ENCODE peak calls at places on chromosomes 3 and 15, in nine cellular contexts. W is left lung, B is HCT116, J is Caco-2, E is PC-3, G is lower lobe of right lung, L is endodermal cell, O is thoracic aorta, R is IMR-90. H is an unnamed sample.

GRCh38 chr3:85800676-85801075 is 841.9 kb downstream of the CADM2 start:
- DNase-seq in W (no peak), B (no peak), J (no peak), E (no peak), G (no peak), L (no peak), O (no peak), R (no peak), H (no peak)

GRCh38 chr15:24039683-24040082 is 352.6 kb upstream of the NDN start:
- DNase-seq in W (no peak), B (no peak), J (no peak), E (no peak), G (no peak), L (no peak), O (no peak), R (no peak), H (no peak)

GRCh38 chr3:38343797-38344594 is 2.6 kb upstream of the XYLB start:
- DNase-seq in W (no peak), B (no peak), J (no peak), E (peak; percentile 34), G (no peak), L (no peak), O (no peak), R (no peak), H (no peak)

GRCh38 chr3:33231755-33232465 is 13.3 kb upstream of the SUSD5 start:
- DNase-seq in W (no peak), B (no peak), J (peak; percentile 5), E (no peak), G (no peak), L (peak; percentile 48), O (no peak), R (no peak), H (no peak)

GRCh38 chr3:42572278-42572677 is 9.5 kb downstream of the SEC22C start:
- DNase-seq in W (no peak), B (peak; percentile 41), J (peak; percentile 74), E (peak; percentile 72), G (no peak), L (peak; percentile 92), O (no peak), R (peak; percentile 31), H (no peak)

GRCh38 chr3:66179813-66180212 is 41.0 kb upstream of the SLC25A26 start:
- DNase-seq in W (no peak), B (no peak), J (no peak), E (no peak), G (no peak), L (no peak), O (no peak), R (no peak), H (no peak)

GRCh38 chr3:15267502-15267901 is 61.5 kb downstream of the CAPN7 start:
- DNase-seq in W (no peak), B (no peak), J (no peak), E (no peak), G (no peak), L (no peak), O (no peak), R (no peak), H (no peak)

GRCh38 chr3:134883697-134884385 is 88.8 kb downstream of the EPHB1 start:
- DNase-seq in W (no peak), B (no peak), J (no peak), E (no peak), G (no peak), L (no peak), O (no peak), R (no peak), H (no peak)

GRCh38 chr15:75801859-75802593 is 41.2 kb upstream of the UBE2Q2 start:
- DNase-seq in W (peak; percentile 95), B (peak; percentile 64), J (peak; percentile 90), E (peak; percentile 80), G (peak; percentile 90), L (peak; percentile 95), O (peak; percentile 21), R (peak; percentile 54), H (peak; percentile 64)

GRCh38 chr3:45362768-45363167 is 25.6 kb upstream of the LARS2 start:
- DNase-seq in W (no peak), B (no peak), J (no peak), E (peak; percentile 15), G (peak; percentile 48), L (no peak), O (no peak), R (peak; percentile 55), H (no peak)

GRCh38 chr3:105364113-105364512 is 2.6 kb upstream of the ALCAM start:
- DNase-seq in W (no peak), B (no peak), J (no peak), E (peak; percentile 79), G (no peak), L (no peak), O (no peak), R (peak; percentile 84), H (no peak)

GRCh38 chr3:169034401-169034800 is 629.1 kb downstream of the MECOM start:
- DNase-seq in W (no peak), B (no peak), J (no peak), E (no peak), G (no peak), L (no peak), O (no peak), R (peak; percentile 67), H (no peak)

GRCh38 chr3:36362973-36363372 is 17.3 kb upstream of the STAC start:
- DNase-seq in W (no peak), B (peak; percentile 18), J (no peak), E (peak; percentile 81), G (no peak), L (peak; percentile 79), O (no peak), R (peak; percentile 0), H (no peak)

GRCh38 chr15:98758224-98758623 is 109.9 kb downstream of the IGF1R start:
- DNase-seq in W (no peak), B (no peak), J (no peak), E (no peak), G (no peak), L (no peak), O (no peak), R (no peak), H (no peak)

GRCh38 chr3:183885766-183886165 is 1.1 kb upstream of the PARL start:
- DNase-seq in W (no peak), B (no peak), J (no peak), E (no peak), G (no peak), L (no peak), O (no peak), R (no peak), H (no peak)

GRCh38 chr15:86743283-86743903 is 663.7 kb downstream of the AGBL1 start:
- DNase-seq in W (no peak), B (no peak), J (peak; percentile 67), E (peak; percentile 63), G (no peak), L (peak; percentile 94), O (no peak), R (no peak), H (peak; percentile 16)

GRCh38 chr3:123723527-123724168 is 138.8 kb upstream of the HACD2 start:
- DNase-seq in W (no peak), B (peak; percentile 73), J (peak; percentile 78), E (peak; percentile 96), G (no peak), L (peak; percentile 90), O (no peak), R (peak; percentile 80), H (peak; percentile 13)

GRCh38 chr3:40616420-40616819 is 91.7 kb downstream of the ZNF621 start:
- DNase-seq in W (no peak), B (no peak), J (no peak), E (no peak), G (peak; percentile 46), L (peak; percentile 52), O (no peak), R (no peak), H (no peak)

GRCh38 chr15:45149060-45149459 is 19.3 kb downstream of the DUOX1 start:
- DNase-seq in W (no peak), B (no peak), J (no peak), E (no peak), G (no peak), L (no peak), O (no peak), R (no peak), H (no peak)

GRCh38 chr3:11592460-11593298 is 51.0 kb downstream of the VGLL4 start:
- DNase-seq in W (no peak), B (no peak), J (no peak), E (no peak), G (no peak), L (peak; percentile 40), O (no peak), R (peak; percentile 68), H (no peak)

GRCh38 chr3:152356870-152357276 is 88.1 kb downstream of the MBNL1 start:
- DNase-seq in W (no peak), B (no peak), J (no peak), E (no peak), G (no peak), L (no peak), O (no peak), R (no peak), H (no peak)

GRCh38 chr3:44330444-44330843 is 8.1 kb upstream of the TCAIM start:
- DNase-seq in W (no peak), B (no peak), J (no peak), E (no peak), G (no peak), L (no peak), O (no peak), R (no peak), H (no peak)
- H3K9me3 ChIP-seq in W (no peaks in the 10 kb centered on the region), B (no peaks in the 10 kb centered on the region), J (no peaks in the 10 kb centered on the region), E (no peaks in the 10 kb centered on the region), G (no peaks in the 10 kb centered on the region), L (no peaks in the 10 kb centered on the region), O (no peaks in the 10 kb centered on the region), R (no peaks in the 10 kb centered on the region), H (no peaks in the 10 kb centered on the region)

GRCh38 chr15:26392956-26393355 is 379.9 kb downstream of the GABRB3 start:
- DNase-seq in W (no peak), B (no peak), J (no peak), E (no peak), G (no peak), L (no peak), O (no peak), R (no peak), H (no peak)

GRCh38 chr15:26391556-26392229 is 381.2 kb downstream of the GABRB3 start:
- DNase-seq in W (no peak), B (no peak), J (no peak), E (no peak), G (no peak), L (no peak), O (no peak), R (no peak), H (no peak)

GRCh38 chr15:26394801-26395200 is 378.1 kb downstream of the GABRB3 start:
- DNase-seq in W (no peak), B (no peak), J (no peak), E (no peak), G (no peak), L (no peak), O (no peak), R (no peak), H (no peak)
- H3K9me3 ChIP-seq in W (peaks cover 2% of the 10 kb centered on the region), B (peaks cover 34% of the 10 kb centered on the region), J (no peaks in the 10 kb centered on the region), E (no peaks in the 10 kb centered on the region), G (no peaks in the 10 kb centered on the region), L (no peaks in the 10 kb centered on the region), O (no peaks in the 10 kb centered on the region), R (peaks cover 22% of the 10 kb centered on the region), H (no peaks in the 10 kb centered on the region)

GRCh38 chr15:27095809-27096580 is 125.0 kb downstream of the GABRG3 start:
- DNase-seq in W (no peak), B (no peak), J (no peak), E (peak; percentile 30), G (no peak), L (no peak), O (no peak), R (no peak), H (no peak)
- H3K9me3 ChIP-seq in W (peaks cover 2% of the 10 kb centered on the region), B (peaks cover 43% of the 10 kb centered on the region), J (no peaks in the 10 kb centered on the region), E (peaks cover 9% of the 10 kb centered on the region), G (no peaks in the 10 kb centered on the region), L (no peaks in the 10 kb centered on the region), O (no peaks in the 10 kb centered on the region), R (peaks cover 25% of the 10 kb centered on the region), H (no peaks in the 10 kb centered on the region)

GRCh38 chr3:127325630-127325961 is 37.8 kb upstream of the PRR20G start:
- DNase-seq in W (no peak), B (no peak), J (no peak), E (no peak), G (peak; percentile 57), L (no peak), O (no peak), R (no peak), H (no peak)
- H3K9me3 ChIP-seq in W (peaks cover 11% of the 10 kb centered on the region), B (no peaks in the 10 kb centered on the region), J (peaks cover 6% of the 10 kb centered on the region), E (no peaks in the 10 kb centered on the region), G (peaks cover 7% of the 10 kb centered on the region), L (peaks cover 6% of the 10 kb centered on the region), O (peaks cover 6% of the 10 kb centered on the region), R (no peaks in the 10 kb centered on the region), H (peaks cover 6% of the 10 kb centered on the region)

H was measured in T-helper 17 cell.